ENCODE peak calls at places on chromosomes 16 and 17, in ten cellular contexts. X is GM03348, A is GDM1, L is T1000, M is Karpas-422, K is Peyer's patch, H is germinal center, W is NCI-H524 treated with DMSO at 0.1 percent for 48 hours, Y is left colon, U is cerebellum. E is an unnamed sample.
A peak's percentile ranks its signal among the peaks of the same experiment; 100 is the strongest.

GRCh38 chr16:87895641-87896141 is 26.4 kb upstream of the SLC7A5 start:
- DNase-seq in L (no peak), U (no peak), M (peak; percentile 45), Y (peak; percentile 14), H (no peak), K (peak; percentile 81), X (peak; percentile 19), A (peak; percentile 64), W (no peak), E (peak; percentile 37)

GRCh38 chr17:1561420-1562177 is 993 bp downstream of the PITPNA start:
- DNase-seq in H (peak; percentile 66), L (no peak), Y (peak; percentile 49), U (peak; percentile 21), W (no peak), M (peak; percentile 73), A (no peak), X (peak; percentile 71), K (no peak), E (peak; percentile 28)

GRCh38 chr17:75685508-75685907 is 18.4 kb downstream of the SAP30BP start:
- DNase-seq in W (no peak), L (no peak), H (no peak), Y (no peak), M (no peak), U (no peak), K (no peak), A (no peak), X (no peak), E (peak; percentile 59)

GRCh38 chr17:45061606-45062205 is 589 bp downstream of the NMT1 start:
- DNase-seq in A (no peak), U (no peak), M (no peak), X (peak; percentile 97), L (no peak), Y (no peak), K (no peak), W (no peak), H (no peak), E (no peak)

GRCh38 chr17:50518265-50519023 is 10.2 kb downstream of the MYCBPAP start:
- DNase-seq in A (no peak), M (no peak), Y (no peak), U (peak; percentile 85), K (no peak), H (no peak), X (no peak), W (no peak), L (no peak), E (peak; percentile 84)

GRCh38 chr17:36611345-36612072 is 10.1 kb downstream of the MRM1 start:
- DNase-seq in M (no peak), U (no peak), H (no peak), Y (no peak), X (peak; percentile 62), W (no peak), A (no peak), L (no peak), K (no peak), E (peak; percentile 90)

GRCh38 chr17:69406906-69407305 is 7.6 kb upstream of the MAP2K6 start:
- DNase-seq in U (no peak), X (peak; percentile 23), H (no peak), A (no peak), W (no peak), Y (no peak), M (no peak), K (no peak), L (no peak), E (peak; percentile 29)

GRCh38 chr17:12024332-12024731 is 3.7 kb downstream of the MAP2K4 start:
- DNase-seq in X (peak; percentile 14), M (no peak), U (no peak), A (no peak), K (no peak), Y (no peak), W (no peak), L (no peak), H (no peak), E (peak; percentile 80)

GRCh38 chr16:75260856-75261589 is 9.6 kb upstream of the BCAR1 start:
- DNase-seq in W (peak; percentile 44), K (no peak), Y (no peak), M (no peak), L (no peak), X (no peak), H (no peak), A (no peak), U (peak; percentile 10), E (no peak)

GRCh38 chr16:48143816-48144215 is 12.0 kb downstream of the ABCC12 start:
- DNase-seq in M (no peak), L (no peak), X (no peak), K (no peak), H (no peak), Y (no peak), W (no peak), U (no peak), A (no peak), E (no peak)

GRCh38 chr17:2138768-2139167 is 83.9 kb downstream of the HIC1 start:
- DNase-seq in Y (peak; percentile 47), L (no peak), U (no peak), X (no peak), H (no peak), A (no peak), M (no peak), W (peak; percentile 12), K (no peak), E (no peak)

GRCh38 chr16:89892055-89892630 is 18.8 kb downstream of the TCF25 start:
- DNase-seq in W (no peak), K (no peak), U (no peak), L (no peak), X (no peak), M (no peak), H (no peak), A (no peak), Y (no peak), E (no peak)

GRCh38 chr17:57235124-57235523 is 21.2 kb upstream of the MSI2 start:
- DNase-seq in K (no peak), X (no peak), W (no peak), M (no peak), A (no peak), U (no peak), H (no peak), L (no peak), Y (no peak), E (no peak)

GRCh38 chr17:45702666-45703266 is 81.4 kb upstream of the CRHR1 start:
- DNase-seq in W (no peak), X (peak; percentile 48), Y (no peak), H (no peak), L (no peak), A (no peak), U (no peak), M (no peak), K (no peak), E (peak; percentile 18)

GRCh38 chr17:67336859-67337258 is 29.5 kb downstream of the PSMD12 start:
- DNase-seq in H (no peak), K (no peak), Y (no peak), U (no peak), X (no peak), L (no peak), W (no peak), M (no peak), A (no peak), E (no peak)

GRCh38 chr17:74779948-74780400 is 3.8 kb upstream of the NAT9 start:
- DNase-seq in K (peak; percentile 90), H (peak; percentile 66), U (no peak), Y (peak; percentile 48), A (peak; percentile 98), W (no peak), M (no peak), L (no peak), X (no peak), E (no peak)

GRCh38 chr17:33202011-33202410 is 91.1 kb downstream of the ASIC2 start:
- DNase-seq in X (no peak), U (no peak), K (no peak), M (peak; percentile 51), W (no peak), H (no peak), L (no peak), A (no peak), Y (no peak), E (no peak)

GRCh38 chr17:49439673-49440571 is 25.2 kb upstream of the PHB1 start:
- DNase-seq in K (no peak), A (no peak), W (no peak), U (no peak), X (no peak), M (no peak), L (no peak), H (no peak), Y (no peak), E (peak; percentile 13)

GRCh38 chr17:45123930-45124796 is 8.2 kb downstream of the PLCD3 start:
- DNase-seq in U (no peak), M (peak; percentile 60), Y (peak; percentile 72), A (peak; percentile 78), X (peak; percentile 94), L (peak; percentile 74), H (no peak), K (peak; percentile 88), W (no peak), E (peak; percentile 81)

GRCh38 chr16:89805136-89805905 is 11.1 kb downstream of the FANCA start:
- DNase-seq in A (no peak), H (no peak), U (peak; percentile 72), X (peak; percentile 42), Y (no peak), K (no peak), W (peak; percentile 95), M (no peak), L (no peak), E (peak; percentile 45)

E was measured in choroid plexus epithelial cell.